ENCODE peak calls at places on chromosomes 16 and 17, in four cellular contexts. I is H9, C is IMR-90, U is H1. G is an unnamed sample. For H3K4me1, the result is how much of the 10 kb centered on the place peaks cover.

GRCh38 chr17:46738544-46738943 is 79.9 kb downstream of the WNT3 start:
- DNase-seq in I (no peak), C (peak), U (no peak), G (no peak)

GRCh38 chr16:3514621-3515020 is 13.8 kb downstream of the CLUAP1 start:
- DNase-seq in I (no peak), C (peak), U (no peak), G (peak)

GRCh38 chr16:25692307-25692706 is 548 bp downstream of the HS3ST4 start:
- DNase-seq in I (no peak), C (no peak), U (peak), G (no peak)

GRCh38 chr17:54903375-54903774 is 2.7 kb downstream of the TOM1L1 start:
- DNase-seq in I (no peak), C (no peak), U (no peak), G (no peak)

GRCh38 chr16:83453977-83454376 is 353.8 kb upstream of the HSBP1 start:
- DNase-seq in I (no peak), C (peak), U (no peak), G (no peak)

GRCh38 chr16:21952040-21952792 is 945 bp upstream of the UQCRC2 start:
- DNase-seq in I (peak), C (peak), U (peak), G (peak)

GRCh38 chr17:5877948-5878347 is 192.2 kb upstream of the WSCD1 start:
- DNase-seq in I (no peak), C (no peak), U (no peak), G (no peak)

GRCh38 chr16:85607331-85607765 is 5.8 kb upstream of the GSE1 start:
- DNase-seq in I (peak), C (no peak), U (peak), G (peak)

GRCh38 chr17:28725166-28725659 is 820 bp downstream of the TLCD1 start:
- DNase-seq in I (peak), C (peak), U (no peak), G (peak)
- H2BK15ac ChIP-seq in I (no peak), C (no peak), U (no peak), G (peak)

GRCh38 chr16:88809676-88810165 is 2.0 kb downstream of the APRT start:
- DNase-seq in I (peak), C (no peak), U (no peak), G (no peak)

GRCh38 chr16:88807626-88808453 is 3.9 kb downstream of the APRT start:
- DNase-seq in I (no peak), C (no peak), U (no peak), G (no peak)

GRCh38 chr16:88810868-88811599 is 694 bp downstream of the APRT start:
- DNase-seq in I (peak), C (peak), U (no peak), G (peak)

GRCh38 chr16:88810166-88810867 is 1.4 kb downstream of the APRT start:
- DNase-seq in I (peak), C (no peak), U (no peak), G (peak)

GRCh38 chr16:88809068-88809675 is 2.6 kb downstream of the APRT start:
- DNase-seq in I (no peak), C (no peak), U (no peak), G (no peak)
- H3K4me1 ChIP-seq in I (under half), C (under half), U (under half), G (under half)

GRCh38 chr17:74569392-74570003 is 2.2 kb upstream of the CD300H start:
- DNase-seq in I (peak), C (peak), U (no peak), G (peak)

GRCh38 chr17:74566132-74566753 is 1.1 kb downstream of the CD300H start:
- DNase-seq in I (peak), C (no peak), U (peak), G (no peak)

GRCh38 chr17:74567397-74567796 is at the start of gene CD300H:
- DNase-seq in I (no peak), C (no peak), U (no peak), G (no peak)

GRCh38 chr17:74568116-74568873 is 986 bp upstream of the CD300H start:
- DNase-seq in I (no peak), C (no peak), U (no peak), G (no peak)

GRCh38 chr17:74569001-74569391 is 1.7 kb upstream of the CD300H start:
- DNase-seq in I (no peak), C (no peak), U (no peak), G (no peak)
- H2BK15ac ChIP-seq in I (no peak), C (no peak), U (peak), G (no peak)

DNA sequence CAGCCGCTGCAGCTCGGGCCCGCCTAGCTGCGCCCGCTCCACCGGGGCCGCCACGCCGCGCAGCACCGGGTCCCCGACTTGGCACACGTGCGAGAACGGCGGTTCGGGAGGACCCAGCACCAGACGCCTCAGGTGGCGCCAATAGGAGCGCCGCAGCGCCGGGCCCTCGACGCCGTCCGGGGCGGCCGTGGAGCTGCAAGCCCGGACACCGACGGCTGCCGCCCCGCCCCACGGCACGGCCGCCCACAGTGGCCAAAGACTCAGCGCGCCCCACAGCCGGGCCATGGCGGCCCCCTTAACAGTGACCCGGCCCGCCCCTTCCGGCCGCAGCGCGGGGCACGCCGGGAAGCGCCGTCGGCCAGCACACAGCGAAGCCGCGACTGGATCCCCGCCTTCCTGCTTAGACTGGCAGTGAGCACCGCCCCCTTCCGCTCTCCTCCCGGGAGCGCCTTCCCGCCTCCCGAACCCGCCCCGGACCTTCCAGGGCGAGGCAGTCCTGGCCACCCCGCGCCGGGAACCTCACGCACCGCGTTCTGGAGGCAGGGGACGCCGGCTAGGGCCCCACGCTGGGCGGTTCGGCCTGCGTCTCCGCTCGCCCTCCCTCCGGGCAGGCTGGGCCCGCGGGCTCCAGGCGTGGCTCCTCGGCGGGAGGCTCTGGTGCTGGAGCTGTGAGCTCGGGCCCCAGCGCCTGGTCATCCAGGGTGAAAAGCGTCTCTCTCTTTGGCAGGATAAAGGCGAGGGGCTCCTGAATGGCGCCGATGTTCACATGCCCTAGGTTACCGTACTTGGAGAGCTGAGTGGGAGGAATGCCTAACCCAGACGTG is at the start of gene PDF:
- DNase-seq in I (peak), C (peak), U (peak), G (peak)
- H3K4me1 ChIP-seq in I (under half), C (under half), U (under half), G (under half)

DNA sequence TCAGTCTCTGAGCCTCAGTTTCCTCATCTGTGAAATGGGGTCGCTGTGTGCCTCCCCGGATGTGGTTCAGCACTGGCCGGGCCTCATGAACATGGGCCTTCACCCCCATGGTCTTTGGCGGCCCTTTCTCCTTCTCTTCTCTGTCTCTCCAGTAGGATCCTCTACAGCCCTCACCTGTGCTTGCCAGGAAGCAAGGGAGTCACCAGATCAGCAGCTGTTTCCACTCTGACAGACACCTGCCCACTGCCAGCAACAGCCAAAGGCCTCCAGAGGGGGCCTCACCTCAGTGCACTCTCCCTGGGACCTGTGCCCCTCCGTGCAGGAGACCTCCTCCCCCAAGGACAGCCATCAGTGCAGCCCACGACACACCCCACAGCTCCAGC is 89.4 kb downstream of the C16orf78 start:
- DNase-seq in I (peak), C (no peak), U (peak), G (no peak)
- H2BK15ac ChIP-seq in I (no peak), C (no peak), U (no peak), G (no peak)

GRCh38 chr16:81834868-81835267 is 55.8 kb downstream of the PLCG2 start:
- DNase-seq in I (no peak), C (no peak), U (no peak), G (no peak)
- H3K4me1 ChIP-seq in I (under half), C (under half), U (under half), G (under half)